ENCODE peak calls at places on chromosomes 2 and 18, in nine cellular contexts. One of them, this sample, is unnamed.

GRCh38 chr2:212737773-212738172 is 199.2 kb upstream of the ERBB4 start:
- DNase-seq in thoracic aorta: no peak
- DNase-seq in brain microvascular endothelial cell: no peak
- DNase-seq in keratinocyte: no peak
- DNase-seq in transverse colon: no peak
- DNase-seq in colonic mucosa: no peak
- DNase-seq in AG04450: no peak
- DNase-seq in CD4-positive, alpha-beta T cell: no peak
- DNase-seq in testis: no peak
- DNase-seq in this sample: no peak

GRCh38 chr2:178279142-178279541 is 84.8 kb downstream of the OSBPL6 start:
- DNase-seq in testis: no peak
- DNase-seq in CD4-positive, alpha-beta T cell: no peak
- DNase-seq in thoracic aorta: no peak
- DNase-seq in transverse colon: no peak
- DNase-seq in keratinocyte: peak
- DNase-seq in brain microvascular endothelial cell: peak
- DNase-seq in AG04450: peak
- DNase-seq in colonic mucosa: no peak
- DNase-seq in this sample: no peak

GRCh38 chr2:221495766-221496165 is 76.3 kb downstream of the EPHA4 start:
- DNase-seq in testis: no peak
- DNase-seq in thoracic aorta: no peak
- DNase-seq in keratinocyte: no peak
- DNase-seq in AG04450: no peak
- DNase-seq in CD4-positive, alpha-beta T cell: no peak
- DNase-seq in brain microvascular endothelial cell: no peak
- DNase-seq in transverse colon: no peak
- DNase-seq in colonic mucosa: no peak
- DNase-seq in this sample: no peak

GRCh38 chr2:191382801-191383200 is 137.6 kb downstream of the MYO1B start:
- DNase-seq in testis: no peak
- DNase-seq in transverse colon: peak
- DNase-seq in keratinocyte: no peak
- DNase-seq in thoracic aorta: no peak
- DNase-seq in CD4-positive, alpha-beta T cell: no peak
- DNase-seq in brain microvascular endothelial cell: peak
- DNase-seq in colonic mucosa: peak
- DNase-seq in AG04450: peak
- DNase-seq in this sample: no peak

GRCh38 chr2:240916571-240917008 is 10.5 kb downstream of the CROCC2 start:
- DNase-seq in keratinocyte: no peak
- DNase-seq in colonic mucosa: no peak
- DNase-seq in CD4-positive, alpha-beta T cell: no peak
- DNase-seq in transverse colon: no peak
- DNase-seq in AG04450: peak
- DNase-seq in brain microvascular endothelial cell: peak
- DNase-seq in thoracic aorta: peak
- DNase-seq in testis: peak
- DNase-seq in this sample: no peak

GRCh38 chr2:11155326-11156059 is at the start of gene SLC66A3:
- DNase-seq in transverse colon: no peak
- DNase-seq in thoracic aorta: peak
- DNase-seq in AG04450: peak
- DNase-seq in keratinocyte: no peak
- DNase-seq in testis: no peak
- DNase-seq in brain microvascular endothelial cell: peak
- DNase-seq in colonic mucosa: peak
- DNase-seq in CD4-positive, alpha-beta T cell: no peak
- DNase-seq in this sample: no peak

GRCh38 chr2:47041891-47042684 is 113.0 kb downstream of the STPG4 start:
- DNase-seq in testis: no peak
- DNase-seq in keratinocyte: no peak
- DNase-seq in thoracic aorta: no peak
- DNase-seq in AG04450: no peak
- DNase-seq in CD4-positive, alpha-beta T cell: no peak
- DNase-seq in brain microvascular endothelial cell: peak
- DNase-seq in transverse colon: no peak
- DNase-seq in colonic mucosa: no peak
- DNase-seq in this sample: no peak

GRCh38 chr18:28113271-28114023 is 63.5 kb downstream of the CDH2 start:
- DNase-seq in brain microvascular endothelial cell: no peak
- DNase-seq in transverse colon: no peak
- DNase-seq in thoracic aorta: no peak
- DNase-seq in CD4-positive, alpha-beta T cell: no peak
- DNase-seq in colonic mucosa: no peak
- DNase-seq in testis: no peak
- DNase-seq in AG04450: no peak
- DNase-seq in keratinocyte: no peak
- DNase-seq in this sample: no peak

DNA sequence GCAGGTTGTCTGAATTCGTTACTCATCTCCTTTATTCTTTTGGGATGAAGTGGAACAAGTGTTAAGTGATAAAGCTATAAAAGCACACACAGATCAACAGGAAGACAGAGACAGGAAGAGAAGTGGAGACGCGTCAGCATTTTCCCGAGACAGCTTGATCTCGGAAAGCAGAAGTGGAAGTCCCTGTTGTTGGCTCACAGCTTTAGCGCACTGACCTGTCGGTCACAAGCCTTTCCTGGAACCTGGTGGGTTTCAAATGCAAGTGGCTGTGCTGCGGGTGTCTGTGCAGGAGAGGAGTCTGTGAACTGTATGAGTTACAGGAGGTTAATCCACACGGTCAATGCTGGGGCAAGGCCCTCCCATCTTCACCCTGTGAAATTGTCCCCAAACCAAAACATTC is 116.6 kb upstream of the PELI1 start:
- DNase-seq in CD4-positive, alpha-beta T cell: no peak
- DNase-seq in thoracic aorta: no peak
- DNase-seq in AG04450: no peak
- DNase-seq in keratinocyte: no peak
- DNase-seq in colonic mucosa: peak
- DNase-seq in testis: peak
- DNase-seq in brain microvascular endothelial cell: no peak
- DNase-seq in transverse colon: peak
- DNase-seq in this sample: no peak
- H3K27ac ChIP-seq in CD4-positive, alpha-beta T cell: no peak
- H3K27ac ChIP-seq in thoracic aorta: no peak
- H3K27ac ChIP-seq in AG04450: no peak
- H3K27ac ChIP-seq in keratinocyte: no peak
- H3K27ac ChIP-seq in colonic mucosa: peak
- H3K27ac ChIP-seq in testis: peak
- H3K27ac ChIP-seq in brain microvascular endothelial cell: no peak
- H3K27ac ChIP-seq in transverse colon: peak
- H3K27ac ChIP-seq in this sample: peak

GRCh38 chr2:97724946-97725688 is 11.7 kb downstream of the ZAP70 start:
- DNase-seq in thoracic aorta: no peak
- DNase-seq in AG04450: no peak
- DNase-seq in keratinocyte: no peak
- DNase-seq in colonic mucosa: no peak
- DNase-seq in transverse colon: no peak
- DNase-seq in brain microvascular endothelial cell: no peak
- DNase-seq in testis: no peak
- DNase-seq in CD4-positive, alpha-beta T cell: no peak
- DNase-seq in this sample: peak
- TF ChIP-seq CTCF in thoracic aorta: no peak
- TF ChIP-seq CTCF in AG04450: no peak
- TF ChIP-seq CTCF in keratinocyte: no peak
- TF ChIP-seq CTCF in colonic mucosa: no peak
- TF ChIP-seq CTCF in transverse colon: no peak
- TF ChIP-seq CTCF in brain microvascular endothelial cell: no peak
- TF ChIP-seq CTCF in testis: no peak
- TF ChIP-seq CTCF in CD4-positive, alpha-beta T cell: no peak
- TF ChIP-seq CTCF in this sample: no peak

GRCh38 chr18:79371536-79372210 is 24.1 kb upstream of the NFATC1 start:
- DNase-seq in AG04450: no peak
- DNase-seq in CD4-positive, alpha-beta T cell: no peak
- DNase-seq in thoracic aorta: no peak
- DNase-seq in brain microvascular endothelial cell: no peak
- DNase-seq in colonic mucosa: no peak
- DNase-seq in transverse colon: no peak
- DNase-seq in testis: peak
- DNase-seq in keratinocyte: no peak
- DNase-seq in this sample: peak
- H3K27ac ChIP-seq in AG04450: no peak
- H3K27ac ChIP-seq in CD4-positive, alpha-beta T cell: no peak
- H3K27ac ChIP-seq in thoracic aorta: no peak
- H3K27ac ChIP-seq in brain microvascular endothelial cell: no peak
- H3K27ac ChIP-seq in colonic mucosa: no peak
- H3K27ac ChIP-seq in transverse colon: no peak
- H3K27ac ChIP-seq in testis: no peak
- H3K27ac ChIP-seq in keratinocyte: no peak
- H3K27ac ChIP-seq in this sample: peak

DNA sequence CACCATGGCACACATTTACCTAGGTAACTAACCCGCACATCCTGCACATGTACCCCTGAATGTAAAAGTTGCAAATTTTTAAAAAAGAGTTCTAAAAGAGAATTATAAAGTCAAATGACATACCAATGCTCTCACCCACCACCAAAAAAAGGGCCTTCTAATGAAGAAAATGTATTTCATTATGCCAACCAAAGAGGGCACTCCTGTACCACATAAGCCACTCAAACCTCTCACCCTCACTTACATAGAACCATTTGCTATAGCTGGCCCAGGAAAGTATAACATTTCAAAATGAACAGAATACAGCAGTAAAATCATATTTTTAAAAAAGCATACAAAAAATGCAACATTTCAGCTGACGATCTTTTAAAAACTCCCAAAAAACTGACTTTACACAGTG is 241.5 kb upstream of the PKDCC start:
- DNase-seq in testis: no peak
- DNase-seq in CD4-positive, alpha-beta T cell: no peak
- DNase-seq in colonic mucosa: no peak
- DNase-seq in transverse colon: no peak
- DNase-seq in keratinocyte: no peak
- DNase-seq in thoracic aorta: no peak
- DNase-seq in brain microvascular endothelial cell: no peak
- DNase-seq in AG04450: no peak
- DNase-seq in this sample: no peak
- TF ChIP-seq CTCF in testis: no peak
- TF ChIP-seq CTCF in CD4-positive, alpha-beta T cell: no peak
- TF ChIP-seq CTCF in colonic mucosa: peak
- TF ChIP-seq CTCF in transverse colon: peak
- TF ChIP-seq CTCF in keratinocyte: no peak
- TF ChIP-seq CTCF in thoracic aorta: no peak
- TF ChIP-seq CTCF in brain microvascular endothelial cell: no peak
- TF ChIP-seq CTCF in AG04450: no peak
- TF ChIP-seq CTCF in this sample: no peak

GRCh38 chr18:72555101-72555500 is 11.0 kb upstream of the CBLN2 start:
- DNase-seq in colonic mucosa: no peak
- DNase-seq in brain microvascular endothelial cell: no peak
- DNase-seq in CD4-positive, alpha-beta T cell: no peak
- DNase-seq in AG04450: no peak
- DNase-seq in thoracic aorta: no peak
- DNase-seq in testis: no peak
- DNase-seq in transverse colon: no peak
- DNase-seq in keratinocyte: no peak
- DNase-seq in this sample: no peak
- H3K27ac ChIP-seq in colonic mucosa: no peak
- H3K27ac ChIP-seq in brain microvascular endothelial cell: no peak
- H3K27ac ChIP-seq in CD4-positive, alpha-beta T cell: no peak
- H3K27ac ChIP-seq in AG04450: no peak
- H3K27ac ChIP-seq in thoracic aorta: no peak
- H3K27ac ChIP-seq in testis: no peak
- H3K27ac ChIP-seq in transverse colon: no peak
- H3K27ac ChIP-seq in keratinocyte: no peak
- H3K27ac ChIP-seq in this sample: no peak

GRCh38 chr18:54224379-54225014 is at the start of gene MBD2:
- DNase-seq in testis: peak
- DNase-seq in CD4-positive, alpha-beta T cell: peak
- DNase-seq in AG04450: peak
- DNase-seq in brain microvascular endothelial cell: peak
- DNase-seq in colonic mucosa: peak
- DNase-seq in keratinocyte: peak
- DNase-seq in transverse colon: peak
- DNase-seq in thoracic aorta: peak
- DNase-seq in this sample: peak
- TF ChIP-seq CTCF in testis: no peak
- TF ChIP-seq CTCF in CD4-positive, alpha-beta T cell: no peak
- TF ChIP-seq CTCF in AG04450: peak
- TF ChIP-seq CTCF in brain microvascular endothelial cell: peak
- TF ChIP-seq CTCF in colonic mucosa: no peak
- TF ChIP-seq CTCF in keratinocyte: peak
- TF ChIP-seq CTCF in transverse colon: no peak
- TF ChIP-seq CTCF in thoracic aorta: no peak
- TF ChIP-seq CTCF in this sample: peak

DNA sequence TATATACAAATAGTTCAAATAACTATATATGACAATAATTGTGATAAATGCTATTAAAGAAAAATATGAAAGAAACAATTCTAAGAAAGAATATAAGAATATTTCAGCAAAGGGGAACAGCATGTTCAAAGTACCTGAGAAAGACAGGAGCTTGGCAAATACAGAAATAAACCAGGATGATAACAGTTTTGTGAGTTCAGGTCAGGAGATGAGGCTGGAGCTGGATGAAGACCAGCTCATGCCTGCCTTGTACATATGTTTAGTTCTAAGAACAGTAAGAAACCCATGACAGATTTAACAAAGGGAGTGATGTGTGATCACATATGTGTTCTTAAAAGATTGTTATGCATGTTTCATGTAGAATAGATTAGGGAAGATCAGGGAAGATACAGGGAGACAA is 98.2 kb downstream of the R3HDM1 start:
- DNase-seq in keratinocyte: no peak
- DNase-seq in transverse colon: no peak
- DNase-seq in thoracic aorta: no peak
- DNase-seq in colonic mucosa: no peak
- DNase-seq in testis: no peak
- DNase-seq in CD4-positive, alpha-beta T cell: no peak
- DNase-seq in AG04450: no peak
- DNase-seq in brain microvascular endothelial cell: no peak
- DNase-seq in this sample: no peak
- H3K27ac ChIP-seq in keratinocyte: no peak
- H3K27ac ChIP-seq in transverse colon: no peak
- H3K27ac ChIP-seq in thoracic aorta: no peak
- H3K27ac ChIP-seq in colonic mucosa: no peak
- H3K27ac ChIP-seq in testis: no peak
- H3K27ac ChIP-seq in CD4-positive, alpha-beta T cell: no peak
- H3K27ac ChIP-seq in AG04450: no peak
- H3K27ac ChIP-seq in brain microvascular endothelial cell: no peak
- H3K27ac ChIP-seq in this sample: no peak

GRCh38 chr2:208466133-208466919 is 59.7 kb downstream of the PTH2R start:
- DNase-seq in brain microvascular endothelial cell: peak
- DNase-seq in CD4-positive, alpha-beta T cell: no peak
- DNase-seq in colonic mucosa: peak
- DNase-seq in AG04450: no peak
- DNase-seq in keratinocyte: no peak
- DNase-seq in testis: peak
- DNase-seq in transverse colon: no peak
- DNase-seq in thoracic aorta: no peak
- DNase-seq in this sample: no peak
- TF ChIP-seq CTCF in brain microvascular endothelial cell: peak
- TF ChIP-seq CTCF in CD4-positive, alpha-beta T cell: no peak
- TF ChIP-seq CTCF in colonic mucosa: peak
- TF ChIP-seq CTCF in AG04450: peak
- TF ChIP-seq CTCF in keratinocyte: peak
- TF ChIP-seq CTCF in testis: peak
- TF ChIP-seq CTCF in transverse colon: peak
- TF ChIP-seq CTCF in thoracic aorta: no peak
- TF ChIP-seq CTCF in this sample: peak

GRCh38 chr2:226631187-226631586 is 168.4 kb downstream of the IRS1 start:
- DNase-seq in transverse colon: no peak
- DNase-seq in thoracic aorta: no peak
- DNase-seq in keratinocyte: no peak
- DNase-seq in colonic mucosa: no peak
- DNase-seq in AG04450: no peak
- DNase-seq in testis: no peak
- DNase-seq in CD4-positive, alpha-beta T cell: no peak
- DNase-seq in brain microvascular endothelial cell: no peak
- DNase-seq in this sample: no peak
- H3K27ac ChIP-seq in transverse colon: peak
- H3K27ac ChIP-seq in thoracic aorta: no peak
- H3K27ac ChIP-seq in keratinocyte: no peak
- H3K27ac ChIP-seq in colonic mucosa: peak
- H3K27ac ChIP-seq in AG04450: no peak
- H3K27ac ChIP-seq in testis: no peak
- H3K27ac ChIP-seq in CD4-positive, alpha-beta T cell: no peak
- H3K27ac ChIP-seq in brain microvascular endothelial cell: no peak
- H3K27ac ChIP-seq in this sample: no peak

This sample was measured in dorsolateral prefrontal cortex.